ENCODE peak calls at places on chromosomes 2 and 18, in five cellular contexts. D is left ventricle myocardium inferior, O is right lobe of liver, N is RWPE1, P is colonic mucosa. E is an unnamed sample.

GRCh38 chr2:37851828-37852584 is 73.1 kb upstream of the RMDN2 start:
- DNase-seq in D (no peak), P (no peak), O (no peak), N (no peak), E (no peak)

GRCh38 chr2:79369127-79369526 is 143.7 kb upstream of the CTNNA2 start:
- DNase-seq in D (no peak), N (no peak), O (no peak), P (no peak), E (no peak)

GRCh38 chr2:48829036-48829435 is 73.5 kb upstream of the LHCGR start:
- DNase-seq in D (no peak), N (no peak), O (no peak), P (no peak), E (no peak)

GRCh38 chr2:66301073-66301766 is 133.7 kb upstream of the MEIS1 start:
- DNase-seq in O (no peak), P (no peak), D (peak; percentile 66), N (no peak), E (no peak)

GRCh38 chr2:10300328-10300920 is 2.3 kb upstream of the HPCAL1 start:
- DNase-seq in O (no peak), D (no peak), N (no peak), P (no peak), E (no peak)

GRCh38 chr18:304887-305529 is 37.2 kb upstream of the THOC1 start:
- DNase-seq in N (no peak), O (no peak), D (no peak), P (no peak), E (no peak)

GRCh38 chr2:210663574-210663973 is 107.2 kb downstream of the CPS1 start:
- DNase-seq in O (no peak), N (peak; percentile 3), D (no peak), P (no peak), E (no peak)

GRCh38 chr2:16745466-16745865 is 79.8 kb upstream of the CYRIA start:
- DNase-seq in N (no peak), D (no peak), P (no peak), O (no peak), E (peak; percentile 41)

GRCh38 chr2:201191132-201191875 is 8.4 kb downstream of the CASP10 start:
- DNase-seq in O (peak; percentile 66), P (no peak), N (no peak), D (no peak), E (no peak)

GRCh38 chr2:181658444-181658843 is 1.5 kb upstream of the CERKL start:
- DNase-seq in N (no peak), O (no peak), D (no peak), P (no peak), E (no peak)

GRCh38 chr2:40098786-40099470 is 319.9 kb upstream of the THUMPD2 start:
- DNase-seq in P (no peak), D (no peak), O (no peak), N (no peak), E (no peak)

GRCh38 chr2:69694894-69695849 is 46.8 kb upstream of the ANXA4 start:
- DNase-seq in N (no peak), P (no peak), D (no peak), O (no peak), E (no peak)

GRCh38 chr18:22477222-22477621 is 59.5 kb upstream of the CTAGE1 start:
- DNase-seq in P (no peak), O (no peak), N (no peak), D (no peak), E (no peak)

GRCh38 chr2:201175971-201176570 is 6.9 kb upstream of the CASP10 start:
- DNase-seq in O (no peak), D (no peak), N (no peak), P (peak; percentile 68), E (no peak)

GRCh38 chr2:237207641-237208040 is 122.0 kb downstream of the COPS8 start:
- DNase-seq in P (peak; percentile 44), O (peak; percentile 54), N (no peak), D (peak; percentile 91), E (no peak)

GRCh38 chr2:2843969-2844548 is 513.0 kb upstream of the MYT1L start:
- DNase-seq in N (no peak), D (no peak), P (no peak), O (no peak), E (no peak)

GRCh38 chr2:16899958-16900357 is 234.3 kb upstream of the CYRIA start:
- DNase-seq in O (no peak), D (no peak), P (no peak), N (no peak), E (no peak)

GRCh38 chr18:54149078-54149697 is 75.3 kb downstream of the MBD2 start:
- DNase-seq in O (no peak), D (no peak), N (peak; percentile 82), P (no peak), E (peak; percentile 82)

GRCh38 chr18:67916142-67916541 is 399.6 kb upstream of the DSEL start:
- DNase-seq in O (no peak), P (no peak), D (no peak), N (no peak), E (no peak)

GRCh38 chr18:23719634-23720201 is 30.5 kb downstream of the LAMA3 start:
- DNase-seq in P (no peak), N (peak; percentile 93), D (no peak), O (no peak), E (peak; percentile 69)

GRCh38 chr2:121017411-121017810 is 267.6 kb downstream of the TFCP2L1 start:
- DNase-seq in P (no peak), N (no peak), O (no peak), D (no peak), E (no peak)

GRCh38 chr18:51151568-51152511 is 45.6 kb downstream of the MEX3C start:
- DNase-seq in O (no peak), P (no peak), D (no peak), N (no peak), E (no peak)

GRCh38 chr2:160397530-160397865 is 96.1 kb downstream of the RBMS1 start:
- DNase-seq in D (no peak), O (no peak), P (no peak), N (peak; percentile 52), E (no peak)

GRCh38 chr18:79345981-79346380 is 49.7 kb upstream of the NFATC1 start:
- DNase-seq in D (no peak), P (no peak), N (no peak), O (no peak), E (no peak)

GRCh38 chr2:221501210-221501882 is 70.8 kb downstream of the EPHA4 start:
- DNase-seq in P (no peak), N (no peak), O (no peak), D (no peak), E (no peak)

GRCh38 chr2:2022941-2023586 is 278.7 kb upstream of the PXDN start:
- DNase-seq in D (no peak), O (no peak), P (no peak), N (no peak), E (no peak)

GRCh38 chr2:222663448-222663847 is 7.6 kb upstream of the FARSB start:
- DNase-seq in O (no peak), P (no peak), D (no peak), N (no peak), E (no peak)

GRCh38 chr18:79765491-79766245 is 32.1 kb upstream of the KCNG2 start:
- DNase-seq in N (no peak), O (peak; percentile 28), P (no peak), D (no peak), E (no peak)

GRCh38 chr2:54539683-54540082 is 83.6 kb downstream of the SPTBN1 start:
- DNase-seq in P (no peak), O (no peak), D (no peak), N (no peak), E (no peak)

GRCh38 chr18:77073336-77074093 is 59.1 kb downstream of the MBP start:
- DNase-seq in D (no peak), N (no peak), O (no peak), P (no peak), E (no peak)

GRCh38 chr2:85957256-85957655 is 68.5 kb upstream of the ST3GAL5 start:
- DNase-seq in D (no peak), P (no peak), N (no peak), O (no peak), E (no peak)
- H3K27ac ChIP-seq in D (no peak overlapping the region), P (no peak overlapping the region), N (no peak overlapping the region), O (no peak overlapping the region), E (peak overlapping the region; percentile 63)

GRCh38 chr2:15367715-15368114 is 193.4 kb downstream of the NBAS start:
- DNase-seq in D (no peak), N (no peak), O (no peak), P (no peak), E (no peak)
- H3K27ac ChIP-seq in D (no peak overlapping the region), N (no peak overlapping the region), O (no peak overlapping the region), P (no peak overlapping the region), E (no peak overlapping the region)

DNA sequence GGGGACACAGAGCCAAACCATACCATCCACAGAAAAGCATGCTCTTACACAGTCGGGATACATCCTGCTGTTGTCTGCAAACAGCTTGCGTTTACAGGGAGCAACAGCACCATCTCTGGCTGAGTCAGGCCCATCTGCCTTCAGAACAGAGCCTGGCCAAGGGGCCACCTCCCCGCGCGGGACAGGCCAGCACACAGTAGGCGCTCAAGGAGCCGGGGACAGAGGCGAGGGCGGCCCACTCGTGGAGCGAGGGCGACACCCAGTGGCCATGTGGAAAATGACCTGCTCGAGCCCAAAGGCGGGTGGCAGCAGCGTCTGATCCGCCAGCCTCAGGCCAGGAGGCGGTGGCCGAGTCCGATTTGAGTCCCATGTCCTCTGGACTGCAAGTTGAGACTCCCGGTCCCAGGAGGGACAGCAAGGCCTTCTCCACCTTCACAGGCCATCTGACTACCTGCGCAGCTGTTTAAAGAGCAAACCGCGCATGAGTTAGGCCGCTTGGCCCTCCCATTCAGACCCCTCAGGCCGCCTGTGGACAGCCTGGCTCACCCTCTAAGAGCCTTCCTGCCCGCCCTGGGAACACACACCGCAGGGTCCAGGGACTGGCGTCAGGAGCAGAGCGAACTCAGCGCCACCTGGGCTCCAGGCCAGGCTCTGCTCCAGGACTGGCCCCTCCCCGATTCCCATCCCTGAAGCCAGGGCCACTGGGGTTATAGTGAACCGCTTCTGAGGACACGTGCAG is 38.3 kb downstream of the TTC32 start:
- DNase-seq in N (peak; percentile 62), P (peak; percentile 73), D (peak; percentile 69), O (peak; percentile 82), E (no peak)
- H3K27ac ChIP-seq in N (peak overlapping the region; percentile 87), P (no peak overlapping the region), D (peak overlapping the region; percentile 44), O (no peak overlapping the region), E (no peak overlapping the region)

GRCh38 chr2:108316194-108316880 is 27.6 kb downstream of the SULT1C2 start:
- DNase-seq in P (peak; percentile 53), N (no peak), D (no peak), O (no peak), E (no peak)
- H3K27ac ChIP-seq in P (peak overlapping the region; percentile 48), N (no peak overlapping the region), D (no peak overlapping the region), O (no peak overlapping the region), E (peak overlapping the region; percentile 78)

E was measured in epithelial cell of prostate.